ENCODE peak calls at places on chromosomes 6 and 20, in eight cellular contexts. L, R, U, H, F, B, W and V are unnamed samples.

GRCh38 chr6:24721461-24722215 is 2.7 kb upstream of the C6orf62 start:
- DNase-seq in W (peak; percentile 87), L (no peak), H (no peak), F (no peak), B (no peak), R (peak; percentile 91), U (peak; percentile 91), V (no peak)

GRCh38 chr6:94953867-94954631 is 623.3 kb upstream of the MANEA start:
- DNase-seq in B (peak; percentile 10), H (no peak), W (no peak), R (no peak), U (no peak), F (no peak), L (no peak), V (no peak)

GRCh38 chr6:87012035-87012434 is 74.7 kb downstream of the HTR1E start:
- DNase-seq in R (no peak), W (no peak), B (no peak), U (no peak), L (no peak), F (no peak), H (no peak), V (no peak)

GRCh38 chr20:63940472-63941266 is 15.5 kb downstream of the UCKL1 start:
- DNase-seq in F (no peak), B (no peak), R (no peak), H (peak; percentile 86), L (no peak), U (no peak), W (no peak), V (no peak)

GRCh38 chr20:4100679-4101078 is 85.3 kb upstream of the RNF24 start:
- DNase-seq in H (no peak), F (no peak), L (no peak), W (no peak), U (no peak), B (no peak), R (no peak), V (no peak)

GRCh38 chr6:47729019-47729418 is 30.6 kb downstream of the ADGRF4 start:
- DNase-seq in B (no peak), R (no peak), F (no peak), W (no peak), U (no peak), L (no peak), H (no peak), V (peak; percentile 60)

GRCh38 chr6:13278184-13278583 is 50.2 kb downstream of the TBC1D7 start:
- DNase-seq in U (no peak), F (no peak), L (peak; percentile 20), W (no peak), B (peak; percentile 30), R (no peak), H (peak; percentile 85), V (no peak)

GRCh38 chr6:109864050-109864449 is 114.1 kb upstream of the GPR6 start:
- DNase-seq in U (no peak), W (no peak), H (no peak), B (no peak), L (no peak), R (no peak), F (no peak), V (no peak)

GRCh38 chr20:62885808-62886708 is 24.4 kb upstream of the TCFL5 start:
- DNase-seq in U (no peak), W (no peak), R (no peak), F (no peak), H (no peak), B (peak; percentile 74), L (no peak), V (no peak)

GRCh38 chr20:4844766-4845465 is 123.2 kb downstream of the PRND start:
- DNase-seq in L (no peak), F (no peak), W (no peak), B (no peak), H (no peak), R (no peak), U (no peak), V (no peak)

GRCh38 chr20:23875606-23876237 is 3.8 kb downstream of the CST5 start:
- DNase-seq in F (no peak), H (no peak), L (no peak), B (no peak), R (no peak), U (no peak), W (no peak), V (no peak)

GRCh38 chr6:109302176-109302575 is 80.1 kb downstream of the CD164 start:
- DNase-seq in U (no peak), R (no peak), L (no peak), B (no peak), H (no peak), W (no peak), F (no peak), V (no peak)

GRCh38 chr6:140879861-140880260 is 1252.9 kb upstream of the GJE1 start:
- DNase-seq in U (no peak), R (no peak), F (no peak), W (no peak), B (no peak), H (no peak), L (no peak), V (peak; percentile 56)

GRCh38 chr6:2713473-2714358 is 37.0 kb downstream of the MYLK4 start:
- DNase-seq in B (no peak), F (no peak), W (no peak), L (no peak), U (no peak), R (no peak), H (no peak), V (no peak)

DNA sequence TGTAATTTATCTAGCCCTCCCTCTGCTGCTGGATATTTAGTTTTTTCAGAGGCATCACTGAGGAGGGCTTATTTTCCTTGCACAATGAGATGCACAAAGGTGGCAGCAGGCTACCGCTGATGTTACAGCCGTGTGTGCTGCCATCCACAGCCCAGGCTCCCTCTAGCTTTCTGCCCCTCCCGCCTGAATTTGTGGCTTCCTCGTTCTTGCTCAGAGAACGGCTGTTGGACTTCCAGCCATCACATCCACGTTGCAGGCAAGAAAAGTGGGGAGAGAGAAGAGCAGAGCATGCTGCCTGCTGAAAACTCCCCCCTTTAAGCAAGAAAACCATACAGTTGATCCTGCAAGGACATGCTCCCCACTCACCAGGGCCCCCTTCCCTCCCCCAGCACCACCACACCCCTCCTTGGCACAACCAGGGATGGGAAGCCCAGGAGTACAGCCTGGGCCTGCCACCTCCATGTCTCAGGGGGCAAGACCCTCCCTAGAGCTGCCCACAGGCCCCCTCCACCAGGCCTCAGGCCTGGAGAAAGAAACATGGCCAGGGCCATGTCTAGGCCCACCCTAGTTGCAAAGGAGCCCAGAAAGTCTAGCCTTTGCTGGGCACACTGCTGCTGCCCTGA is 102.5 kb downstream of the MRPL14 start:
- DNase-seq in B (no peak), U (peak; percentile 28), L (no peak), W (no peak), F (no peak), H (peak; percentile 52), R (no peak), V (no peak)
- H3K27me3 ChIP-seq in B (no peaks in the 10 kb centered on the region), U (peaks cover 12% of the 10 kb centered on the region), L (no peaks in the 10 kb centered on the region), W (no peaks in the 10 kb centered on the region), F (no peaks in the 10 kb centered on the region), H (peaks cover 4% of the 10 kb centered on the region), R (no peaks in the 10 kb centered on the region), V (no peaks in the 10 kb centered on the region)

GRCh38 chr6:31396422-31397152 is 6.8 kb upstream of the MICA start:
- DNase-seq in W (peak; percentile 88), U (peak; percentile 80), F (peak; percentile 85), L (peak; percentile 82), B (peak; percentile 81), R (peak; percentile 92), H (peak; percentile 93), V (no peak)
- TF ChIP-seq CTCF in W (peak; percentile 94), U (peak; percentile 90), F (peak; percentile 69), L (peak; percentile 89), B (peak; percentile 83), R (peak; percentile 90), H (peak; percentile 95), V (peak; percentile 89)

GRCh38 chr6:107488174-107488874 is 1.6 kb upstream of the SOBP start:
- DNase-seq in U (no peak), B (no peak), W (no peak), L (peak; percentile 22), H (no peak), R (no peak), F (no peak), V (no peak)
- H3K27me3 ChIP-seq in U (peaks cover 98% of the 10 kb centered on the region), B (peaks cover 41% of the 10 kb centered on the region), W (peaks cover 18% of the 10 kb centered on the region), L (peaks cover 27% of the 10 kb centered on the region), H (peaks cover 84% of the 10 kb centered on the region), R (no peaks in the 10 kb centered on the region), F (no peaks in the 10 kb centered on the region), V (peaks cover 35% of the 10 kb centered on the region)

DNA sequence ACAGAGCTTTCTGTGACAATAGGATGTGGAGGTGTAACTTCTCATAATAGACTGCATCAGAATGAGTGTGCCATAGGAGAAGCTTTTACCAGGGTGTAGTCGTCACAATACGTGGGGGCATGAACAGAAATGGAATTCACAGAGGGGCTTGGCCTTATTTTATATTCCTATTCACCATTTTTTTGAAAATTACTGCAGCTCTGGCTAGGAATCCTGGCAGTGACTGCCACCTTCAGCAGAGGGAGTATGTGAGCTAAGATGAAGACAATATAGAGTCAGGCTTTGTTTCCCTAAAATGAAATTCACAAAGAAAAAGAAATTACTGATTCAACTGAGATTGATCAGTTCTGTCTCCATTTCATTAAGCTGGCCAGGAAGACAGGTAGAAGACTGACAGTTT is 13.9 kb downstream of the TOMM6 start:
- DNase-seq in U (no peak), H (no peak), W (no peak), B (no peak), L (no peak), F (no peak), R (no peak), V (no peak)
- TF ChIP-seq CTCF in U (peak; percentile 25), H (no peak), W (no peak), B (peak; percentile 36), L (peak; percentile 77), F (peak; percentile 15), R (no peak), V (peak; percentile 63)

DNA sequence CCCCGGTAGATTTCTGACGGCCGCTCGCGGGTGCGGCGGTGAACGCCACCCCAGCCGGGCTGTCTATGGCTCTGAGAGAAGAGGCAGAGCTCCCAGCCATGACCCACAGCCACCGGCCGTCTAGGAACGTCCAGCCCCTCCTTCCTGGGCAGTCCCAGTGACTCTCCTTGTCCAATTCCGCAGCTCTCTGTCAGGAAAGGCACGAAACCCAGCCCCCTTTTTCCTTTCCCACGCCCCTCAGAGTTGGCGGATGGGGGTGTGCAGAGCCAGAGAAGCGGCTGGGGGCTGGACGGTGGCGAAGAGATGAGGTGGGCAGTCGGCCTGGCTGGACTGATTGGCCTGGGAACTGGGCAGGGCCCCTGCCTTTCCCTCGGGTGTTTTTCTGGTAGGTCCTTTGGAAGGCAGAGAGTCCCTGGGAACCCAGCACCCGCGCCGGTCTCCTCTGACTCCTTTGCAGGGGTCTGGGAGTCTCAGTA is 1.5 kb downstream of the EBF4 start:
- DNase-seq in H (peak; percentile 47), L (no peak), F (peak; percentile 30), B (no peak), W (peak; percentile 23), U (no peak), R (no peak), V (no peak)
- H3K27me3 ChIP-seq in H (peaks cover 74% of the 10 kb centered on the region), L (peaks cover 82% of the 10 kb centered on the region), F (no peaks in the 10 kb centered on the region), B (peaks cover 10% of the 10 kb centered on the region), W (peaks cover 17% of the 10 kb centered on the region), U (peaks cover 79% of the 10 kb centered on the region), R (peaks cover 6% of the 10 kb centered on the region), V (peaks cover 64% of the 10 kb centered on the region)